ENCODE peak calls at places on chromosomes 7 and 10, in nine cellular contexts. One of them, this sample, is unnamed. For H3K4me1 and H3K36me3, the result is how much of the 10 kb centered on the place peaks cover.

GRCh38 chr7:149558149-149558861 is 60.7 kb upstream of the ZNF746 start:
- DNase-seq in heart right ventricle: no peak
- DNase-seq in CD8-positive, alpha-beta memory T cell: no peak
- DNase-seq in left ventricle myocardium inferior: no peak
- DNase-seq in kidney: no peak
- DNase-seq in sigmoid colon: no peak
- DNase-seq in cardiac muscle cell: no peak
- DNase-seq in K562: no peak
- DNase-seq in tibial artery: no peak
- DNase-seq in this sample: peak

GRCh38 chr10:114613237-114613979 is 44.7 kb downstream of the ABLIM1 start:
- DNase-seq in heart right ventricle: no peak
- DNase-seq in CD8-positive, alpha-beta memory T cell: no peak
- DNase-seq in left ventricle myocardium inferior: no peak
- DNase-seq in kidney: no peak
- DNase-seq in sigmoid colon: no peak
- DNase-seq in cardiac muscle cell: no peak
- DNase-seq in K562: no peak
- DNase-seq in tibial artery: no peak
- DNase-seq in this sample: peak

GRCh38 chr10:17229016-17229716 is 1.1 kb downstream of the VIM start:
- DNase-seq in heart right ventricle: peak
- DNase-seq in CD8-positive, alpha-beta memory T cell: peak
- DNase-seq in left ventricle myocardium inferior: peak
- DNase-seq in kidney: peak
- DNase-seq in sigmoid colon: peak
- DNase-seq in cardiac muscle cell: peak
- DNase-seq in K562: peak
- DNase-seq in tibial artery: peak
- DNase-seq in this sample: peak

GRCh38 chr7:105643857-105644256 is 62.6 kb upstream of the EFCAB10 start:
- DNase-seq in heart right ventricle: no peak
- DNase-seq in CD8-positive, alpha-beta memory T cell: no peak
- DNase-seq in left ventricle myocardium inferior: no peak
- DNase-seq in kidney: no peak
- DNase-seq in sigmoid colon: peak
- DNase-seq in cardiac muscle cell: no peak
- DNase-seq in K562: no peak
- DNase-seq in tibial artery: no peak
- DNase-seq in this sample: no peak

GRCh38 chr7:152522551-152522950 is 86.7 kb upstream of the KMT2C start:
- DNase-seq in heart right ventricle: no peak
- DNase-seq in CD8-positive, alpha-beta memory T cell: no peak
- DNase-seq in left ventricle myocardium inferior: peak
- DNase-seq in kidney: peak
- DNase-seq in sigmoid colon: no peak
- DNase-seq in cardiac muscle cell: no peak
- DNase-seq in K562: no peak
- DNase-seq in tibial artery: no peak
- DNase-seq in this sample: no peak

GRCh38 chr10:114905450-114905849 is 32.5 kb upstream of the TRUB1 start:
- DNase-seq in heart right ventricle: no peak
- DNase-seq in CD8-positive, alpha-beta memory T cell: no peak
- DNase-seq in left ventricle myocardium inferior: no peak
- DNase-seq in kidney: no peak
- DNase-seq in sigmoid colon: no peak
- DNase-seq in cardiac muscle cell: no peak
- DNase-seq in K562: no peak
- DNase-seq in tibial artery: no peak
- DNase-seq in this sample: no peak

GRCh38 chr10:82411416-82411815 is 536.4 kb downstream of the NRG3 start:
- DNase-seq in heart right ventricle: no peak
- DNase-seq in CD8-positive, alpha-beta memory T cell: no peak
- DNase-seq in left ventricle myocardium inferior: no peak
- DNase-seq in kidney: no peak
- DNase-seq in sigmoid colon: no peak
- DNase-seq in cardiac muscle cell: no peak
- DNase-seq in K562: no peak
- DNase-seq in tibial artery: no peak
- DNase-seq in this sample: no peak

GRCh38 chr10:97731346-97732051 is 5.4 kb upstream of the ZFYVE27 start:
- DNase-seq in heart right ventricle: no peak
- DNase-seq in CD8-positive, alpha-beta memory T cell: peak
- DNase-seq in left ventricle myocardium inferior: no peak
- DNase-seq in kidney: no peak
- DNase-seq in sigmoid colon: peak
- DNase-seq in cardiac muscle cell: peak
- DNase-seq in K562: peak
- DNase-seq in tibial artery: peak
- DNase-seq in this sample: peak

GRCh38 chr7:32102432-32102851 is 32.2 kb upstream of the PDE1C start:
- DNase-seq in heart right ventricle: peak
- DNase-seq in CD8-positive, alpha-beta memory T cell: no peak
- DNase-seq in left ventricle myocardium inferior: peak
- DNase-seq in kidney: no peak
- DNase-seq in sigmoid colon: no peak
- DNase-seq in cardiac muscle cell: no peak
- DNase-seq in K562: no peak
- DNase-seq in tibial artery: no peak
- DNase-seq in this sample: no peak

GRCh38 chr7:147513451-147513850 is 1077.1 kb upstream of the C7orf33 start:
- DNase-seq in heart right ventricle: no peak
- DNase-seq in CD8-positive, alpha-beta memory T cell: no peak
- DNase-seq in left ventricle myocardium inferior: no peak
- DNase-seq in kidney: no peak
- DNase-seq in sigmoid colon: no peak
- DNase-seq in cardiac muscle cell: no peak
- DNase-seq in K562: no peak
- DNase-seq in tibial artery: no peak
- DNase-seq in this sample: no peak

GRCh38 chr7:151699920-151700319 is 177.0 kb downstream of the PRKAG2 start:
- DNase-seq in heart right ventricle: no peak
- DNase-seq in CD8-positive, alpha-beta memory T cell: no peak
- DNase-seq in left ventricle myocardium inferior: no peak
- DNase-seq in kidney: peak
- DNase-seq in sigmoid colon: no peak
- DNase-seq in cardiac muscle cell: no peak
- DNase-seq in K562: no peak
- DNase-seq in tibial artery: no peak
- DNase-seq in this sample: no peak

GRCh38 chr10:121702351-121703320 is 104.4 kb upstream of the FGFR2 start:
- DNase-seq in heart right ventricle: no peak
- DNase-seq in CD8-positive, alpha-beta memory T cell: no peak
- DNase-seq in left ventricle myocardium inferior: no peak
- DNase-seq in kidney: no peak
- DNase-seq in sigmoid colon: no peak
- DNase-seq in cardiac muscle cell: no peak
- DNase-seq in K562: no peak
- DNase-seq in tibial artery: no peak
- DNase-seq in this sample: no peak

GRCh38 chr7:29946428-29947186 is 43.0 kb downstream of the SCRN1 start:
- DNase-seq in heart right ventricle: no peak
- DNase-seq in CD8-positive, alpha-beta memory T cell: no peak
- DNase-seq in left ventricle myocardium inferior: peak
- DNase-seq in kidney: no peak
- DNase-seq in sigmoid colon: no peak
- DNase-seq in cardiac muscle cell: peak
- DNase-seq in K562: no peak
- DNase-seq in tibial artery: no peak
- DNase-seq in this sample: peak

GRCh38 chr10:97701438-97702064 is 12.0 kb upstream of the MARVELD1 start:
- DNase-seq in heart right ventricle: no peak
- DNase-seq in CD8-positive, alpha-beta memory T cell: peak
- DNase-seq in left ventricle myocardium inferior: no peak
- DNase-seq in kidney: peak
- DNase-seq in sigmoid colon: no peak
- DNase-seq in cardiac muscle cell: peak
- DNase-seq in K562: peak
- DNase-seq in tibial artery: peak
- DNase-seq in this sample: peak

GRCh38 chr7:15370441-15370840 is 191.4 kb downstream of the AGMO start:
- DNase-seq in heart right ventricle: no peak
- DNase-seq in CD8-positive, alpha-beta memory T cell: no peak
- DNase-seq in left ventricle myocardium inferior: no peak
- DNase-seq in kidney: no peak
- DNase-seq in sigmoid colon: no peak
- DNase-seq in cardiac muscle cell: no peak
- DNase-seq in K562: no peak
- DNase-seq in tibial artery: no peak
- DNase-seq in this sample: no peak

GRCh38 chr7:151571471-151571870 is 51.8 kb upstream of the RHEB start:
- DNase-seq in heart right ventricle: no peak
- DNase-seq in CD8-positive, alpha-beta memory T cell: no peak
- DNase-seq in left ventricle myocardium inferior: no peak
- DNase-seq in kidney: no peak
- DNase-seq in sigmoid colon: no peak
- DNase-seq in cardiac muscle cell: no peak
- DNase-seq in K562: no peak
- DNase-seq in tibial artery: no peak
- DNase-seq in this sample: no peak

GRCh38 chr10:76397210-76397881 is 965.9 kb downstream of the LRMDA start:
- DNase-seq in heart right ventricle: peak
- DNase-seq in CD8-positive, alpha-beta memory T cell: no peak
- DNase-seq in left ventricle myocardium inferior: peak
- DNase-seq in kidney: peak
- DNase-seq in sigmoid colon: peak
- DNase-seq in cardiac muscle cell: no peak
- DNase-seq in K562: no peak
- DNase-seq in tibial artery: peak
- DNase-seq in this sample: no peak
- H3K27ac ChIP-seq in heart right ventricle: peak
- H3K27ac ChIP-seq in CD8-positive, alpha-beta memory T cell: no peak
- H3K27ac ChIP-seq in left ventricle myocardium inferior: peak
- H3K27ac ChIP-seq in kidney: no peak
- H3K27ac ChIP-seq in sigmoid colon: peak
- H3K27ac ChIP-seq in cardiac muscle cell: no peak
- H3K27ac ChIP-seq in K562: no peak
- H3K27ac ChIP-seq in tibial artery: peak
- H3K27ac ChIP-seq in this sample: no peak

GRCh38 chr7:158816995-158817394 is 12.3 kb downstream of the ESYT2 start:
- DNase-seq in heart right ventricle: no peak
- DNase-seq in CD8-positive, alpha-beta memory T cell: no peak
- DNase-seq in left ventricle myocardium inferior: no peak
- DNase-seq in kidney: no peak
- DNase-seq in sigmoid colon: no peak
- DNase-seq in cardiac muscle cell: no peak
- DNase-seq in K562: peak
- DNase-seq in tibial artery: no peak
- DNase-seq in this sample: peak

GRCh38 chr7:158815046-158815445 is 14.3 kb downstream of the ESYT2 start:
- DNase-seq in heart right ventricle: no peak
- DNase-seq in CD8-positive, alpha-beta memory T cell: no peak
- DNase-seq in left ventricle myocardium inferior: no peak
- DNase-seq in kidney: no peak
- DNase-seq in sigmoid colon: no peak
- DNase-seq in cardiac muscle cell: peak
- DNase-seq in K562: no peak
- DNase-seq in tibial artery: no peak
- DNase-seq in this sample: no peak

GRCh38 chr7:158815471-158816128 is 13.7 kb downstream of the ESYT2 start:
- DNase-seq in heart right ventricle: no peak
- DNase-seq in CD8-positive, alpha-beta memory T cell: no peak
- DNase-seq in left ventricle myocardium inferior: no peak
- DNase-seq in kidney: no peak
- DNase-seq in sigmoid colon: no peak
- DNase-seq in cardiac muscle cell: no peak
- DNase-seq in K562: no peak
- DNase-seq in tibial artery: no peak
- DNase-seq in this sample: no peak

GRCh38 chr7:158814637-158815036 is 14.7 kb downstream of the ESYT2 start:
- DNase-seq in heart right ventricle: no peak
- DNase-seq in CD8-positive, alpha-beta memory T cell: peak
- DNase-seq in left ventricle myocardium inferior: no peak
- DNase-seq in kidney: no peak
- DNase-seq in sigmoid colon: no peak
- DNase-seq in cardiac muscle cell: no peak
- DNase-seq in K562: no peak
- DNase-seq in tibial artery: no peak
- DNase-seq in this sample: no peak

DNA sequence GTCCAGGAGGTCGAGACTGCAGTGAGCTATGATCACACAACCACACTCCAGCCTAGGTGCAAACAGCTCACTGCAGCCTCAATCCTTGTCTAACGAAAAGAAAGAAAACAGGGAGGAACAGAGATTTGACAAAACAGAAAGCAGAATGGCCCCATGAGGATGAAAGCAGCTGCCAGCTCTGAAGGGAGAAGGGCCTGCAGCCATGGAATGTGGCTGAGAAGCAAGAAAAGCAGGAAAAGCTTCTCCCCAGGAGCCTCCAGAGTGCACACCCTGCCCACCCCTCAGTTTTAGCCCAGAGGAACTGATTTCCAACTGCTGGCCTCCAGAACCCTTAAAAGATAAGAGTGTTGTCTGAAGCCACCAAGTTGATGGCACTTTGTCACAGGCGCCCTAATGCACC is 13.0 kb downstream of the ESYT2 start:
- DNase-seq in heart right ventricle: no peak
- DNase-seq in CD8-positive, alpha-beta memory T cell: no peak
- DNase-seq in left ventricle myocardium inferior: no peak
- DNase-seq in kidney: no peak
- DNase-seq in sigmoid colon: no peak
- DNase-seq in cardiac muscle cell: no peak
- DNase-seq in K562: no peak
- DNase-seq in tibial artery: no peak
- DNase-seq in this sample: no peak
- H3K4me1 ChIP-seq in heart right ventricle: half or more
- H3K4me1 ChIP-seq in CD8-positive, alpha-beta memory T cell: half or more
- H3K4me1 ChIP-seq in left ventricle myocardium inferior: half or more
- H3K4me1 ChIP-seq in kidney: under half
- H3K4me1 ChIP-seq in sigmoid colon: under half
- H3K4me1 ChIP-seq in cardiac muscle cell: under half
- H3K4me1 ChIP-seq in K562: under half
- H3K4me1 ChIP-seq in tibial artery: half or more
- H3K4me1 ChIP-seq in this sample: under half

DNA sequence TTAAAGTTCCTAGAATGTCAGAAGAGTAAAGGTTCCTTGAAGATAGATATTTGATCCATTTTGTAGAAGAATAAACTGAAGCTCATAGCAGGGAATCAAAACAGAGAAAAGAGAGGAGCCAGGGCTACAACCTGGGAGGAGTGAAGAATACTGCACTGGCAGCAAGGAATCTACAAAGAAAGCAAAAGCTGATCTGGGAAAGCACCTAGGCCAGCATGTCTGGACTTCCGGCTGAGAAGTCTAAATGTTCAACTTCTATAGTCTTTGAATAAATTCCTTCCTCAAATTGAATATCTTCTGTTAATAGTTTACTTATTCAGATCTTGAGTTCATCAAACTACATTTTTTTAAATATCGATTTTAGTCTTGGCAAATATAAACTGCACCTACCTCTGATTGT is 78.2 kb downstream of the VPS41 start:
- DNase-seq in heart right ventricle: no peak
- DNase-seq in CD8-positive, alpha-beta memory T cell: no peak
- DNase-seq in left ventricle myocardium inferior: no peak
- DNase-seq in kidney: no peak
- DNase-seq in sigmoid colon: no peak
- DNase-seq in cardiac muscle cell: no peak
- DNase-seq in K562: no peak
- DNase-seq in tibial artery: no peak
- DNase-seq in this sample: no peak
- H3K36me3 ChIP-seq in heart right ventricle: under half
- H3K36me3 ChIP-seq in CD8-positive, alpha-beta memory T cell: under half
- H3K36me3 ChIP-seq in left ventricle myocardium inferior: under half
- H3K36me3 ChIP-seq in kidney: under half
- H3K36me3 ChIP-seq in sigmoid colon: under half
- H3K36me3 ChIP-seq in cardiac muscle cell: under half
- H3K36me3 ChIP-seq in K562: under half
- H3K36me3 ChIP-seq in tibial artery: under half
- H3K36me3 ChIP-seq in this sample: under half

GRCh38 chr7:40475681-40475982 is 340.8 kb downstream of the SUGCT start:
- DNase-seq in heart right ventricle: no peak
- DNase-seq in CD8-positive, alpha-beta memory T cell: no peak
- DNase-seq in left ventricle myocardium inferior: no peak
- DNase-seq in kidney: no peak
- DNase-seq in sigmoid colon: no peak
- DNase-seq in cardiac muscle cell: no peak
- DNase-seq in K562: no peak
- DNase-seq in tibial artery: no peak
- DNase-seq in this sample: no peak
- H3K27ac ChIP-seq in heart right ventricle: no peak
- H3K27ac ChIP-seq in CD8-positive, alpha-beta memory T cell: no peak
- H3K27ac ChIP-seq in left ventricle myocardium inferior: no peak
- H3K27ac ChIP-seq in kidney: no peak
- H3K27ac ChIP-seq in sigmoid colon: no peak
- H3K27ac ChIP-seq in cardiac muscle cell: no peak
- H3K27ac ChIP-seq in K562: no peak
- H3K27ac ChIP-seq in tibial artery: no peak
- H3K27ac ChIP-seq in this sample: no peak

This sample was measured in lung.